ENCODE peak calls at places on chromosomes 13 and 19, in six cellular contexts. P is cardiac muscle cell, S is spleen, N is AG04449, Q is PC-3, J is heart left ventricle. Z is an unnamed sample.

GRCh38 chr19:29849234-29849633 is 37.4 kb downstream of the CCNE1 start:
- DNase-seq in J (no peak), N (no peak), S (no peak), Q (no peak), P (no peak), Z (no peak)

GRCh38 chr13:22064854-22065646 is 394.2 kb downstream of the FGF9 start:
- DNase-seq in S (peak; percentile 62), N (no peak), J (no peak), P (peak; percentile 30), Q (no peak), Z (no peak)

GRCh38 chr19:28498404-28498976 is 714.5 kb downstream of the UQCRFS1 start:
- DNase-seq in P (no peak), J (no peak), S (no peak), Q (no peak), N (no peak), Z (no peak)

GRCh38 chr19:17078038-17078919 is 2.7 kb downstream of the MYO9B start:
- DNase-seq in P (no peak), S (no peak), N (no peak), Q (no peak), J (no peak), Z (no peak)

GRCh38 chr13:33637978-33638743 is 179.8 kb upstream of the RFC3 start:
- DNase-seq in P (no peak), J (no peak), S (no peak), Q (peak; percentile 53), N (no peak), Z (no peak)

GRCh38 chr19:14954071-14954655 is 12.9 kb downstream of the OR7C2 start:
- DNase-seq in Q (no peak), J (no peak), P (no peak), S (no peak), N (no peak), Z (no peak)

GRCh38 chr13:38415233-38415632 is 65.6 kb downstream of the UFM1 start:
- DNase-seq in S (no peak), N (no peak), J (no peak), P (peak; percentile 76), Q (no peak), Z (no peak)

GRCh38 chr13:102260256-102260655 is 141.6 kb downstream of the FGF14 start:
- DNase-seq in P (no peak), N (no peak), J (no peak), Q (no peak), S (no peak), Z (no peak)

GRCh38 chr19:55536951-55537740 is at the start of gene SBK2:
- DNase-seq in Q (no peak), N (no peak), S (no peak), J (no peak), P (peak; percentile 87), Z (no peak)

GRCh38 chr19:8373867-8374813 is 10.2 kb downstream of the ANGPTL4 start:
- DNase-seq in S (no peak), P (no peak), J (no peak), N (no peak), Q (no peak), Z (no peak)

GRCh38 chr19:50460161-50460765 is 16.0 kb upstream of the EMC10 start:
- DNase-seq in S (no peak), P (no peak), N (no peak), J (no peak), Q (peak; percentile 59), Z (no peak)

GRCh38 chr13:45331981-45332830 is 8.8 kb downstream of the TPT1 start:
- DNase-seq in Q (peak; percentile 76), P (no peak), S (no peak), N (peak; percentile 72), J (no peak), Z (no peak)

GRCh38 chr13:110014719-110015118 is 228.3 kb upstream of the IRS2 start:
- DNase-seq in J (no peak), Q (peak; percentile 49), N (no peak), S (no peak), P (no peak), Z (no peak)

GRCh38 chr19:18090545-18091216 is 3.9 kb upstream of the IL12RB1 start:
- DNase-seq in J (no peak), P (no peak), S (peak; percentile 83), N (no peak), Q (no peak), Z (no peak)

GRCh38 chr19:33510728-33511255 is 10.8 kb downstream of the PEPD start:
- DNase-seq in S (no peak), N (no peak), Q (no peak), J (no peak), P (no peak), Z (no peak)

GRCh38 chr19:15378529-15379082 is 981 bp downstream of the AKAP8 start:
- DNase-seq in P (peak; percentile 71), N (no peak), J (peak; percentile 63), S (peak; percentile 90), Q (peak; percentile 43), Z (no peak)

GRCh38 chr19:4009990-4010807 is 2.7 kb downstream of the PIAS4 start:
- DNase-seq in P (no peak), Q (no peak), J (no peak), S (no peak), N (no peak), Z (no peak)

GRCh38 chr13:50651916-50652315 is 191.6 kb downstream of the DLEU7 start:
- DNase-seq in P (no peak), N (no peak), J (no peak), Q (no peak), S (no peak), Z (no peak)

GRCh38 chr19:13986348-13986904 is 19.7 kb downstream of the RFX1 start:
- DNase-seq in P (no peak), S (peak; percentile 99), N (no peak), J (peak; percentile 96), Q (no peak), Z (peak; percentile 65)

GRCh38 chr13:110616103-110617101 is 1.1 kb downstream of the NAXD start:
- DNase-seq in S (peak; percentile 86), P (no peak), Q (peak; percentile 64), J (no peak), N (no peak), Z (no peak)

GRCh38 chr19:19554074-19555023 is 16.3 kb downstream of the CILP2 start:
- DNase-seq in S (peak; percentile 90), Q (peak; percentile 55), P (peak; percentile 53), N (no peak), J (no peak), Z (peak; percentile 58)

GRCh38 chr19:14002571-14003278 is 3.4 kb downstream of the RFX1 start:
- DNase-seq in S (no peak), Q (no peak), N (no peak), J (peak; percentile 40), P (no peak), Z (no peak)

GRCh38 chr13:50284540-50284939 is 269.3 kb downstream of the KCNRG start:
- DNase-seq in S (no peak), P (no peak), J (no peak), Q (no peak), N (no peak), Z (no peak)

GRCh38 chr13:98033277-98034247 is 80.1 kb downstream of the IPO5 start:
- DNase-seq in N (peak; percentile 19), J (no peak), Q (peak; percentile 43), S (no peak), P (peak; percentile 48), Z (no peak)

GRCh38 chr13:36840718-36841250 is 21.8 kb downstream of the RFXAP start:
- DNase-seq in Q (no peak), N (no peak), P (no peak), J (no peak), S (no peak), Z (no peak)
- TF ChIP-seq CTCF in Q (no peak), N (no peak), P (no peak), J (no peak), S (no peak), Z (no peak)

GRCh38 chr19:38706792-38707511 is 37.3 kb downstream of the CAPN12 start:
- DNase-seq in N (no peak), P (no peak), J (no peak), S (no peak), Q (no peak), Z (no peak)

GRCh38 chr19:38702278-38702677 is 42.0 kb downstream of the CAPN12 start:
- DNase-seq in P (no peak), Q (no peak), J (no peak), S (no peak), N (no peak), Z (no peak)

GRCh38 chr19:38703509-38703908 is 40.8 kb downstream of the CAPN12 start:
- DNase-seq in P (no peak), N (no peak), Q (no peak), J (no peak), S (no peak), Z (no peak)

GRCh38 chr19:38705197-38706019 is 38.9 kb downstream of the CAPN12 start:
- DNase-seq in J (no peak), S (peak; percentile 87), Q (no peak), P (no peak), N (no peak), Z (no peak)

DNA sequence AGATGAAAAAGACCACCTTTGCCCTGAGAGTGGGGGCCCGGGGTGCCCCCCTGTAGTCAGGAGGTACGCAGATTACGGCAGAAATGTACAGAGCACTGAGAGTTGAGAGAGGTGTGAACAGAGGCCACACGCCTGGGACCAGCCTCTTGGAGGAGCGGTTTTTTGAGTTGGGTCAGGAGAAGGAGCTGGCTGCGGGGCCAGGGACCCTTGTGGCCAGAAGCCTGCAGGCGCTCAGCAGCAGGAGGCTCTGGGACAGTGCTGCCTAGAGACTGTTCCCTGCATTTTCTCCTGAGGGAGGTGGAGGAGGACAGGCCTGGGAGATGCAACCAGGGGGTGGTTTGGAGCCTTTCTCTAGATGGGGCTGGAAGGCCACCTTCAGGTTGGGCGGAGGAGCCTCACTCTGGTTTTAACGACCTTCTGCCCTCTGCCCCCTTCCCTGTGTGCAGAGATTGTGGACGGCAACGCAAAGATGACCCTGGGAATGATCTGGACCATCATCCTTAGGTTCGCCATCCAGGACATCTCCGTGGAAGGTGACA is 39.7 kb downstream of the CAPN12 start:
- DNase-seq in S (no peak), J (no peak), Q (no peak), N (no peak), P (no peak), Z (no peak)
- TF ChIP-seq CTCF in S (no peak), J (no peak), Q (no peak), N (no peak), P (no peak), Z (no peak)

DNA sequence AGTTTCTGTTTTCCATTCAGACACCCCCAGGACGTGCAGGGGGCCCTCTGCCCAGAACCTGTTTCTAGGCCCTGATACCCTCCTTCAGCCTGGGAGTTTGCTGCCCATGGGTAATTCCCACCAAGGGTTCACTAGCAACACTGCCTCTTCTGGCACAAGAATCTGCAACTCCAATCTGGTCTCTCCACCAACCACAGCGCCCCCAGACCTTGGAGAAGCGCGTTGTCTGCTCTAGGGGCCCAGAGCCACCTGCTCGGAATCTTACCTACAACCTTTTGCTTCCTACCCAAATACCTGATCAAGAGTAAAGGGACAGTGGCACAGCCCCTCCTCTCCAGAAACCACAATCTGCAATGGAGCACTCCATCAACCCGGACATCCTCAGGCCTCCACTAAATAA is 763 bp downstream of the ZNF180 start:
- DNase-seq in P (no peak), J (no peak), N (no peak), Q (no peak), S (no peak), Z (no peak)
- TF ChIP-seq CTCF in P (no peak), J (no peak), N (no peak), Q (no peak), S (no peak), Z (no peak)

DNA sequence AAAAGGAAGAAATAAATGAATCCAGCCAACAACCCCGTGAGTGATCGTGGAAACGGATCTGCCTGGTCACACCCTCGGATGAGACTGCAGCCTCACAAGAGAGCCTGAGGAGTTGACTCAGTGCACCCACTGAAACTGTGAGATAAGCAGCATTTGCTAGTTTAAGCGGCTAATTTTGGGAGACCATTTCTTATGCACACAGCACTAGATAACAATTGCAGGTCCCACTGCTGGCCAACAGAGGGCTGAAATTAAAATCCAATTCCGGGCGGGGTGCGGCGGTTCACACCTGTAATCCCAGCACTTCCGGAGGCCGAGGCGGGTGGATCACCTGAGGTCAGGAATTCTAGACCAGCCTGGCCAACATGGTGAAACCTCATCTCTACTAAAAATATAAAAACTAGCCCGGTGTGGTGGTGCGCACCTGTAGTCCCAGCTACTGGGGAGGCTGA is 3.6 kb downstream of the UQCR11 start:
- DNase-seq in Q (peak; percentile 8), N (no peak), S (no peak), J (no peak), P (no peak), Z (no peak)
- TF ChIP-seq CTCF in Q (no peak), N (no peak), S (no peak), J (no peak), P (peak; percentile 16), Z (no peak)

Z was measured in omental fat pad.